ENCODE peak calls at places on chromosomes 12 and 14, in five cellular contexts. One of them, this sample, is unnamed.

GRCh38 chr14:52253503-52253902 is 14.0 kb upstream of the PTGDR start:
- DNase-seq in K562: no peak
- DNase-seq in H1: no peak
- DNase-seq in GM12878: no peak
- DNase-seq in HepG2: no peak
- DNase-seq in this sample: no peak

GRCh38 chr12:15443611-15444010 is 121.3 kb downstream of the PTPRO start:
- DNase-seq in K562: no peak
- DNase-seq in GM12878: no peak
- DNase-seq in HepG2: no peak
- DNase-seq in H1: no peak
- DNase-seq in this sample: no peak

GRCh38 chr12:52370906-52371608 is 3.8 kb upstream of the KRT85 start:
- DNase-seq in K562: no peak
- DNase-seq in GM12878: no peak
- DNase-seq in H1: no peak
- DNase-seq in HepG2: no peak
- DNase-seq in this sample: no peak

GRCh38 chr14:59428581-59429012 is 36.6 kb downstream of the GPR135 start:
- DNase-seq in GM12878: no peak
- DNase-seq in HepG2: no peak
- DNase-seq in H1: no peak
- DNase-seq in K562: no peak
- DNase-seq in this sample: no peak

GRCh38 chr12:79329933-79330332 is 360.8 kb downstream of the PAWR start:
- DNase-seq in H1: no peak
- DNase-seq in K562: no peak
- DNase-seq in GM12878: no peak
- DNase-seq in HepG2: no peak
- DNase-seq in this sample: no peak

GRCh38 chr14:61503167-61503801 is 181.9 kb downstream of the PRKCH start:
- DNase-seq in GM12878: peak; percentile 94
- DNase-seq in HepG2: no peak
- DNase-seq in K562: no peak
- DNase-seq in H1: no peak
- DNase-seq in this sample: no peak

GRCh38 chr14:93958567-93959238 is 17.7 kb downstream of the ASB2 start:
- DNase-seq in HepG2: no peak
- DNase-seq in K562: no peak
- DNase-seq in H1: no peak
- DNase-seq in GM12878: no peak
- DNase-seq in this sample: no peak

GRCh38 chr14:79597561-79597960 is 613.7 kb downstream of the DIO2 start:
- DNase-seq in GM12878: no peak
- DNase-seq in HepG2: no peak
- DNase-seq in K562: no peak
- DNase-seq in H1: no peak
- DNase-seq in this sample: no peak

GRCh38 chr12:130444081-130444480 is 106.4 kb downstream of the PIWIL1 start:
- DNase-seq in H1: no peak
- DNase-seq in HepG2: no peak
- DNase-seq in K562: no peak
- DNase-seq in GM12878: no peak
- DNase-seq in this sample: no peak

GRCh38 chr14:27642251-27642866 is 1044.5 kb upstream of the NOVA1 start:
- DNase-seq in HepG2: no peak
- DNase-seq in GM12878: no peak
- DNase-seq in K562: no peak
- DNase-seq in H1: no peak
- DNase-seq in this sample: no peak

GRCh38 chr14:101441710-101442109 is 119.6 kb upstream of the DIO3 start:
- DNase-seq in H1: no peak
- DNase-seq in K562: no peak
- DNase-seq in GM12878: no peak
- DNase-seq in HepG2: no peak
- DNase-seq in this sample: no peak

GRCh38 chr12:93098077-93098476 is 169.0 kb upstream of the EEA1 start:
- DNase-seq in GM12878: peak; percentile 51
- DNase-seq in H1: peak; percentile 67
- DNase-seq in K562: peak; percentile 53
- DNase-seq in HepG2: no peak
- DNase-seq in this sample: peak; percentile 13

GRCh38 chr12:111733340-111733739 is 33.4 kb upstream of the ALDH2 start:
- DNase-seq in HepG2: no peak
- DNase-seq in H1: no peak
- DNase-seq in GM12878: no peak
- DNase-seq in K562: no peak
- DNase-seq in this sample: no peak

GRCh38 chr14:76651410-76652055 is 109.7 kb upstream of the VASH1 start:
- DNase-seq in H1: no peak
- DNase-seq in GM12878: no peak
- DNase-seq in K562: no peak
- DNase-seq in HepG2: no peak
- DNase-seq in this sample: no peak
- TF ChIP-seq SIN3A in H1: no peak
- TF ChIP-seq SIN3A in GM12878: no peak
- TF ChIP-seq SIN3A in K562: no peak
- TF ChIP-seq SIN3A in HepG2: no peak
- TF ChIP-seq SIN3A in this sample: no peak

GRCh38 chr12:41521872-41522379 is 333.8 kb downstream of the PDZRN4 start:
- DNase-seq in H1: no peak
- DNase-seq in GM12878: peak; percentile 3
- DNase-seq in HepG2: no peak
- DNase-seq in K562: no peak
- DNase-seq in this sample: peak; percentile 27
- TF ChIP-seq SIN3A in H1: no peak
- TF ChIP-seq SIN3A in GM12878: no peak
- TF ChIP-seq SIN3A in HepG2: no peak
- TF ChIP-seq SIN3A in K562: no peak
- TF ChIP-seq SIN3A in this sample: no peak

GRCh38 chr14:34539407-34540180 is at the start of gene EAPP:
- DNase-seq in HepG2: peak; percentile 100
- DNase-seq in K562: peak; percentile 90
- DNase-seq in H1: peak; percentile 91
- DNase-seq in GM12878: peak; percentile 80
- DNase-seq in this sample: peak; percentile 69
- TF ChIP-seq SIN3A in HepG2: peak; percentile 99
- TF ChIP-seq SIN3A in K562: peak; percentile 42
- TF ChIP-seq SIN3A in H1: peak; percentile 86
- TF ChIP-seq SIN3A in GM12878: peak; percentile 94
- TF ChIP-seq SIN3A in this sample: peak; percentile 70

DNA sequence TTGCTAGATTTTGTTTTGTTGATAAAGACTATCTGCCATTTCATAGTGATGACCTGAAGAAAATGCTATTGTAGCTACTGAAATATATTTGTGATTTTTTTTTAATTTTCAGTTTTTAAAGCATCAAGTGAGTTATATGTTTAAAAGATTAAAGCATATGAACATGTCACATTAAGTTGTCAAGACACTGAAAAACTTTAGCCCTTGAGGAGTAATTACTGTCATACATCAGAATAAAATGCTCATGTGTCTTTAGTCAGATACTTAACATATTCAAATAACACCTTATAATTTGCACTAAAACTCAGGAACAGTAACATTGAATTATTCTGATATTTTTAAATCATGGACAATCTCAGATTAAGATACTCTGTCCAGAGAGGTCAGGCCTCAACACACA is 108.1 kb upstream of the ATXN7L3B start:
- DNase-seq in GM12878: no peak
- DNase-seq in H1: no peak
- DNase-seq in HepG2: no peak
- DNase-seq in K562: no peak
- DNase-seq in this sample: no peak
- TF ChIP-seq SIN3A in GM12878: no peak
- TF ChIP-seq SIN3A in H1: no peak
- TF ChIP-seq SIN3A in HepG2: no peak
- TF ChIP-seq SIN3A in K562: no peak
- TF ChIP-seq SIN3A in this sample: no peak

GRCh38 chr14:91223028-91223783 is 21.3 kb downstream of the GPR68 start:
- DNase-seq in H1: no peak
- DNase-seq in K562: no peak
- DNase-seq in HepG2: no peak
- DNase-seq in GM12878: no peak
- DNase-seq in this sample: no peak
- TF ChIP-seq SIN3A in H1: no peak
- TF ChIP-seq SIN3A in K562: no peak
- TF ChIP-seq SIN3A in HepG2: no peak
- TF ChIP-seq SIN3A in GM12878: no peak
- TF ChIP-seq SIN3A in this sample: no peak

DNA sequence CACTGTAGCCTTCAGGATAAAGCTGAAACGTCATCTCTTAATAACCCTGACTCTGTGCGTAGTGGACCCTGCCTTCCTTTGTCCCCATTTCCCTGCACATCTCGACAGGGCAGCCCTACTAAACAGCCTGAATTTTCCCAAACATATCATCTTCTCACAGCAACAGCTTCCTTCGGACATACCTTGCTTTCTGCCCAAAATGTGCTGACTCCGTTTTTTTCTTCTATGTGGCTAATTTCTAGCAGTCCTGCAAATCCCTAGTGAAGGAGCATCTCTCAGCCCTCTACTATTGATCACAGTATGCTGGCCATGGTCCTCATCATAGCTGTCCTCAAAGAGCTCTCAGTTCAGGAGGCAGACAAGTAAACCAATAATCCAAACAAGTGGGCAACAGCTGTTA is 53.1 kb upstream of the PCED1B start:
- DNase-seq in GM12878: no peak
- DNase-seq in K562: no peak
- DNase-seq in HepG2: no peak
- DNase-seq in H1: no peak
- DNase-seq in this sample: no peak
- TF ChIP-seq SIN3A in GM12878: no peak
- TF ChIP-seq SIN3A in K562: no peak
- TF ChIP-seq SIN3A in HepG2: no peak
- TF ChIP-seq SIN3A in H1: no peak
- TF ChIP-seq SIN3A in this sample: no peak

GRCh38 chr12:12086975-12087692 is 16.4 kb downstream of the BCL2L14 start:
- DNase-seq in GM12878: no peak
- DNase-seq in HepG2: no peak
- DNase-seq in H1: no peak
- DNase-seq in K562: no peak
- DNase-seq in this sample: no peak
- TF ChIP-seq SIN3A in GM12878: no peak
- TF ChIP-seq SIN3A in HepG2: no peak
- TF ChIP-seq SIN3A in H1: no peak
- TF ChIP-seq SIN3A in K562: no peak
- TF ChIP-seq SIN3A in this sample: no peak